ENCODE peak calls at places on chromosomes 12 and 14, in four cellular contexts. Q, A, N and D are unnamed samples.

GRCh38 chr14:102591372-102591943 is 991 bp upstream of the RCOR1 start:
- DNase-seq in Q (no peak), A (peak), N (no peak), D (no peak)

GRCh38 chr12:121774968-121775474 is 18.5 kb downstream of the RHOF start:
- DNase-seq in Q (no peak), A (no peak), N (no peak), D (no peak)

GRCh38 chr14:105455766-105456660 is 18.6 kb upstream of the CRIP2 start:
- DNase-seq in Q (no peak), A (no peak), N (no peak), D (no peak)

GRCh38 chr14:73731111-73731510 is 16.9 kb upstream of the PNMA1 start:
- DNase-seq in Q (no peak), A (no peak), N (no peak), D (no peak)

GRCh38 chr14:31921741-31922140 is 155.4 kb upstream of the ARHGAP5 start:
- DNase-seq in Q (no peak), A (no peak), N (no peak), D (no peak)

GRCh38 chr12:101256271-101256670 is 23.6 kb upstream of the UTP20 start:
- DNase-seq in Q (no peak), A (no peak), N (no peak), D (no peak)

GRCh38 chr14:91105673-91106072 is 8.2 kb upstream of the DGLUCY start:
- DNase-seq in Q (no peak), A (no peak), N (no peak), D (no peak)

GRCh38 chr14:47948981-47949380 is 273.6 kb upstream of the MDGA2 start:
- DNase-seq in Q (no peak), A (no peak), N (no peak), D (peak)

GRCh38 chr12:75862692-75863471 is 168.7 kb downstream of the PHLDA1 start:
- DNase-seq in Q (no peak), A (no peak), N (peak), D (no peak)

GRCh38 chr14:74405663-74406062 is 20.3 kb downstream of the SYNDIG1L start:
- DNase-seq in Q (no peak), A (no peak), N (no peak), D (no peak)

GRCh38 chr14:55593698-55594097 is 13.7 kb downstream of the KTN1 start:
- DNase-seq in Q (no peak), A (peak), N (peak), D (no peak)

GRCh38 chr14:73283592-73284379 is 46.5 kb downstream of the PAPLN start:
- DNase-seq in Q (no peak), A (no peak), N (no peak), D (no peak)

GRCh38 chr12:39443704-39444234 is 849 bp upstream of the KIF21A start:
- DNase-seq in Q (no peak), A (no peak), N (peak), D (no peak)

GRCh38 chr12:130439250-130439649 is 101.6 kb downstream of the PIWIL1 start:
- DNase-seq in Q (no peak), A (no peak), N (no peak), D (no peak)

GRCh38 chr12:2460051-2460450 is 334.7 kb upstream of the FKBP4 start:
- DNase-seq in Q (no peak), A (no peak), N (no peak), D (no peak)

GRCh38 chr12:113190761-113191160 is 5.2 kb downstream of the RITA1 start:
- DNase-seq in Q (no peak), A (peak), N (peak), D (peak)

GRCh38 chr12:45425426-45425825 is 209.5 kb downstream of the ANO6 start:
- DNase-seq in Q (no peak), A (no peak), N (no peak), D (no peak)

GRCh38 chr14:63926641-63927040 is 73.8 kb downstream of the SYNE2 start:
- DNase-seq in Q (no peak), A (no peak), N (no peak), D (no peak)

GRCh38 chr14:43540948-43541347 is 966.1 kb downstream of the FSCB start:
- DNase-seq in Q (no peak), A (no peak), N (peak), D (peak)

GRCh38 chr12:210277-211141 is 3.4 kb downstream of the SLC6A12 start:
- DNase-seq in Q (no peak), A (no peak), N (peak), D (no peak)

GRCh38 chr14:32513571-32514009 is 184.5 kb downstream of the AKAP6 start:
- DNase-seq in Q (no peak), A (no peak), N (no peak), D (no peak)

GRCh38 chr14:101454229-101454628 is 107.1 kb upstream of the DIO3 start:
- DNase-seq in Q (no peak), A (no peak), N (no peak), D (no peak)

GRCh38 chr12:15788266-15789214 is 648 bp downstream of the EPS8 start:
- DNase-seq in Q (peak), A (no peak), N (peak), D (peak)

GRCh38 chr14:105450864-105451720 is 23.5 kb upstream of the CRIP2 start:
- DNase-seq in Q (no peak), A (no peak), N (no peak), D (no peak)

GRCh38 chr12:85527192-85527591 is 247.2 kb downstream of the ALX1 start:
- DNase-seq in Q (peak), A (no peak), N (no peak), D (no peak)

GRCh38 chr12:97167598-97167997 is 260.5 kb downstream of the NEDD1 start:
- DNase-seq in Q (no peak), A (no peak), N (no peak), D (no peak)

GRCh38 chr12:79366374-79366773 is 324.4 kb downstream of the PAWR start:
- DNase-seq in Q (no peak), A (no peak), N (no peak), D (peak)

GRCh38 chr14:95044463-95045254 is 112.7 kb downstream of the DICER1 start:
- DNase-seq in Q (no peak), A (peak), N (no peak), D (no peak)

GRCh38 chr12:12724421-12725085 is 7.4 kb downstream of the CDKN1B start:
- DNase-seq in Q (no peak), A (no peak), N (no peak), D (no peak)

GRCh38 chr12:47052274-47052673 is 27.1 kb upstream of the PCED1B start:
- DNase-seq in Q (no peak), A (peak), N (no peak), D (no peak)
- TF ChIP-seq TARDBP in Q (no peak), A (no peak), N (no peak), D (no peak)

GRCh38 chr12:19223018-19223417 is 93.5 kb downstream of the PLEKHA5 start:
- DNase-seq in Q (no peak), A (no peak), N (no peak), D (peak)

GRCh38 chr12:19224746-19225145 is 95.2 kb downstream of the PLEKHA5 start:
- DNase-seq in Q (no peak), A (no peak), N (no peak), D (no peak)

GRCh38 chr12:19220861-19221466 is 91.4 kb downstream of the PLEKHA5 start:
- DNase-seq in Q (no peak), A (no peak), N (no peak), D (no peak)

GRCh38 chr12:19223695-19224094 is 94.2 kb downstream of the PLEKHA5 start:
- DNase-seq in Q (no peak), A (no peak), N (no peak), D (no peak)

GRCh38 chr12:19222566-19222965 is 93.0 kb downstream of the PLEKHA5 start:
- DNase-seq in Q (no peak), A (no peak), N (no peak), D (no peak)
- TF ChIP-seq TARDBP in Q (no peak), A (no peak), N (no peak), D (no peak)

GRCh38 chr14:69091695-69092094 is 61.2 kb downstream of the DCAF5 start:
- DNase-seq in Q (no peak), A (no peak), N (no peak), D (no peak)

GRCh38 chr14:69093551-69094421 is 59.1 kb downstream of the DCAF5 start:
- DNase-seq in Q (no peak), A (no peak), N (peak), D (no peak)

GRCh38 chr14:69092840-69093422 is 60.0 kb downstream of the DCAF5 start:
- DNase-seq in Q (no peak), A (no peak), N (no peak), D (no peak)

GRCh38 chr14:69096766-69097475 is 56.0 kb downstream of the DCAF5 start:
- DNase-seq in Q (no peak), A (no peak), N (no peak), D (no peak)

GRCh38 chr14:69094481-69094880 is 58.4 kb downstream of the DCAF5 start:
- DNase-seq in Q (no peak), A (peak), N (no peak), D (no peak)
- TF ChIP-seq TARDBP in Q (no peak), A (no peak), N (peak), D (no peak)

GRCh38 chr14:34794217-34794616 is 79.8 kb upstream of the CFL2 start:
- DNase-seq in Q (no peak), A (no peak), N (no peak), D (no peak)

GRCh38 chr14:34792593-34792992 is 78.2 kb upstream of the CFL2 start:
- DNase-seq in Q (no peak), A (no peak), N (no peak), D (no peak)

GRCh38 chr14:34794941-34795340 is 80.2 kb downstream of the BAZ1A start:
- DNase-seq in Q (no peak), A (no peak), N (no peak), D (no peak)

GRCh38 chr14:34797747-34798583 is 77.2 kb downstream of the BAZ1A start:
- DNase-seq in Q (no peak), A (peak), N (peak), D (no peak)
- TF ChIP-seq TARDBP in Q (no peak), A (no peak), N (peak), D (no peak)

DNA sequence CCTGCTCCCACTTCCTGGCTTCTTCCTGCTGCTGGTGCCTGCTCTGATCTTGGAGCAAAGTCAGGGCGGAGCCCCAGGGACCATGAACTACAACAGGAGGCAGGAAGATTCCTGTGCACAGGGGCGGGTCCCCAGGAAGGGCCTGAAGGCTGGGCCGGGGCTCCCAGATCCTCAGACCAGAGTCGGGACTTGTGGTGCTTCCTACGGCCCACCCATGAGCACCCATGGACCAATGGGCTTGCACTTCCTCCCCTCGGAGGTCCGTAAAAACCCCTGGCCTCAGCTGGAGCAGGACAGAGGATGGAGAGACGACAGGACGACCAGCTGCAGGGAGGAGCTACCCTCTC is 1287.1 kb downstream of the TMEM121 start:
- DNase-seq in Q (no peak), A (no peak), N (no peak), D (no peak)
- TF ChIP-seq TARDBP in Q (no peak), A (no peak), N (no peak), D (no peak)

DNA sequence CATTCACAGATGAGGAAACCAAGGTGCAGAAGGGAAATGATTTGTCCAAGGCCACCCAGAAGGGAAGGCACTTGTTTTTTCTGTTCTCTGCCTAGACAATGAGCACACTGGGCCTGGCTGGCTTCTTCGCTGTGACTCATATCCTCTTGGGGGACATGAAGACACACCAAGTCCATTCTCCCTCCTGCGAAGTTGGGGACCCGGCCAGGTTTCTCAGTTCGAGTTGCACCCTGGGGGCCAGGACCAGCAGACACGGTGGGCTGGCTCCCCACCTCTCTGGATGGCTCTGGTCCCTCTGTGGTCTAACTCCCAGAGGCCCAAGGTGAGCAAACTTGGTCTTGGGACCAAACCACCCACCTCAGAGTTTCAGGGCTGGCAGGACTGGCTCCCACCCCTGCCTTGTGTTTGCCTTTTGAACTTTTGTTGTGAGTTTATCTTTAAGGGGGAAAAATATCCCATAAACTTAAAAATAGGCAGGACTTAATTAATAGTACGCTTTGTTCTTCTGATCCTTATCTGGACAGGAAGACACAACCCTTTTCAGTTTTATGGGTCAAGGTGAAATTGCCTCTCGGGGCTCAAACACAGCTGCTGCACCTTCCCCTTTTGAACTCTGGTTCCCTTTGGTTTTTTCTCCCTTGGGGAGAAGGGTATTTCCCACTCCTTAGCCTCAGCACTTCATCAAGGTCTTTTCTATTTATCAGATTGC is 9.0 kb upstream of the MLEC start:
- DNase-seq in Q (peak), A (peak), N (no peak), D (no peak)
- TF ChIP-seq TARDBP in Q (no peak), A (no peak), N (no peak), D (no peak)

GRCh38 chr12:68945255-68945654 is 12.3 kb upstream of the CPM start:
- DNase-seq in Q (no peak), A (no peak), N (no peak), D (no peak)

GRCh38 chr12:68951652-68952051 is 18.7 kb upstream of the CPM start:
- DNase-seq in Q (no peak), A (no peak), N (no peak), D (no peak)

GRCh38 chr12:68954811-68955210 is 21.8 kb upstream of the CPM start:
- DNase-seq in Q (no peak), A (no peak), N (no peak), D (no peak)

GRCh38 chr12:68953536-68953935 is 20.6 kb upstream of the CPM start:
- DNase-seq in Q (no peak), A (no peak), N (no peak), D (no peak)

GRCh38 chr12:68950511-68950910 is 17.5 kb upstream of the CPM start:
- DNase-seq in Q (no peak), A (no peak), N (no peak), D (no peak)
- TF ChIP-seq TARDBP in Q (no peak), A (no peak), N (no peak), D (no peak)

GRCh38 chr12:5908251-5908650 is 36.8 kb downstream of the ANO2 start:
- DNase-seq in Q (no peak), A (no peak), N (no peak), D (no peak)
- TF ChIP-seq TARDBP in Q (no peak), A (no peak), N (no peak), D (no peak)

GRCh38 chr12:53065470-53065869 is 13.7 kb downstream of the SPRYD3 start:
- DNase-seq in Q (no peak), A (no peak), N (no peak), D (no peak)

GRCh38 chr12:53062011-53062961 is 12.4 kb downstream of the TNS2 start:
- DNase-seq in Q (no peak), A (no peak), N (no peak), D (no peak)

GRCh38 chr12:53064613-53065415 is 14.4 kb downstream of the SPRYD3 start:
- DNase-seq in Q (no peak), A (no peak), N (no peak), D (no peak)

GRCh38 chr12:53062977-53063707 is 13.3 kb downstream of the TNS2 start:
- DNase-seq in Q (no peak), A (no peak), N (no peak), D (no peak)

GRCh38 chr12:53063708-53064612 is 14.1 kb downstream of the TNS2 start:
- DNase-seq in Q (no peak), A (no peak), N (no peak), D (no peak)
- TF ChIP-seq TARDBP in Q (no peak), A (no peak), N (no peak), D (no peak)

GRCh38 chr14:76473381-76474263 is 97.7 kb downstream of the ESRRB start:
- DNase-seq in Q (no peak), A (no peak), N (no peak), D (peak)
- TF ChIP-seq TARDBP in Q (no peak), A (no peak), N (no peak), D (no peak)